ENCODE peak calls at places on chromosomes 5 and 9, in five cellular contexts. B is PC-3; H is ascending aorta; E is lung; A is naive thymus-derived CD4-positive, alpha-beta T cell. F is an unnamed sample.

GRCh38 chr5:123752576-123752975 is 240.6 kb downstream of the CSNK1G3 start:
- DNase-seq in B (peak; percentile 25), A (no peak), E (no peak), H (no peak), F (no peak)

GRCh38 chr5:45454114-45454513 is 242.1 kb downstream of the HCN1 start:
- DNase-seq in B (peak; percentile 61), A (no peak), E (no peak), H (no peak), F (peak; percentile 16)

GRCh38 chr5:59003124-59003523 is 420.2 kb downstream of the RAB3C start:
- DNase-seq in E (no peak), H (no peak), B (no peak), A (no peak), F (no peak)

GRCh38 chr9:108083160-108083559 is 593.6 kb upstream of the KLF4 start:
- DNase-seq in A (no peak), H (no peak), E (no peak), B (no peak), F (no peak)

GRCh38 chr5:79774171-79774854 is 84.7 kb downstream of the CMYA5 start:
- DNase-seq in E (no peak), A (no peak), B (peak; percentile 29), H (no peak), F (no peak)

GRCh38 chr9:131650254-131650653 is 89.6 kb downstream of the RAPGEF1 start:
- DNase-seq in E (peak; percentile 47), B (no peak), A (no peak), H (peak; percentile 86), F (peak; percentile 69)

GRCh38 chr5:2889946-2890475 is 138.5 kb upstream of the IRX2 start:
- DNase-seq in H (no peak), A (no peak), B (no peak), E (no peak), F (no peak)

GRCh38 chr9:109383356-109383755 is 62.5 kb upstream of the EPB41L4B start:
- DNase-seq in B (no peak), A (no peak), H (no peak), E (no peak), F (no peak)

GRCh38 chr9:35203531-35203930 is 41.7 kb downstream of the UNC13B start:
- DNase-seq in E (no peak), B (no peak), A (no peak), H (no peak), F (no peak)

DNA sequence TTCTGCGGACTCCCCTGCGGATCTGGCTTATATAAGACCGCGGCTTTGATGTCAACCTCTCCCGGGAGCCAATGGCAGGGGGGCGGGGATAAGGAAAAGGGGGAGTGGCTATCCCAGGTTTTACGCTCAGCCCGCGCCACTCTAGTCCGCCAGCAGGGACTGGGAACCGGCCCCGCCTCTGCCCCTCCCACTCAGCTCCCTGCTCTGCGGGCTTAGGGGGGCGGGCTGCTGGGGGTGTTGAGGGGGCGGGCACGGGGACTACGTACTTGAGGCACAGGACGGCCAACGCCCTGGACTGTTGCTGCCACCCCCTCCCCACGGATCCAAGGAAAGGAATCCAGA is at the start of gene HAND1:
- DNase-seq in E (peak; percentile 49), A (no peak), H (no peak), B (no peak), F (peak; percentile 83)
- H3K27ac ChIP-seq in E (peak within 1 kb of the TSS; percentile 88), A (no peak within 1 kb of the TSS), H (no peak within 1 kb of the TSS), B (no peak within 1 kb of the TSS), F (no peak within 1 kb of the TSS)

GRCh38 chr5:179089502-179089901 is 29.3 kb downstream of the ZNF354C start:
- DNase-seq in B (no peak), H (no peak), A (no peak), E (no peak), F (no peak)
- H3K9me3 ChIP-seq in B (peaks cover 12% of the 10 kb centered on the region), H (peaks cover 99% of the 10 kb centered on the region), A (peaks cover 2% of the 10 kb centered on the region), E (peaks cover 40% of the 10 kb centered on the region), F (peaks cover 6% of the 10 kb centered on the region)

DNA sequence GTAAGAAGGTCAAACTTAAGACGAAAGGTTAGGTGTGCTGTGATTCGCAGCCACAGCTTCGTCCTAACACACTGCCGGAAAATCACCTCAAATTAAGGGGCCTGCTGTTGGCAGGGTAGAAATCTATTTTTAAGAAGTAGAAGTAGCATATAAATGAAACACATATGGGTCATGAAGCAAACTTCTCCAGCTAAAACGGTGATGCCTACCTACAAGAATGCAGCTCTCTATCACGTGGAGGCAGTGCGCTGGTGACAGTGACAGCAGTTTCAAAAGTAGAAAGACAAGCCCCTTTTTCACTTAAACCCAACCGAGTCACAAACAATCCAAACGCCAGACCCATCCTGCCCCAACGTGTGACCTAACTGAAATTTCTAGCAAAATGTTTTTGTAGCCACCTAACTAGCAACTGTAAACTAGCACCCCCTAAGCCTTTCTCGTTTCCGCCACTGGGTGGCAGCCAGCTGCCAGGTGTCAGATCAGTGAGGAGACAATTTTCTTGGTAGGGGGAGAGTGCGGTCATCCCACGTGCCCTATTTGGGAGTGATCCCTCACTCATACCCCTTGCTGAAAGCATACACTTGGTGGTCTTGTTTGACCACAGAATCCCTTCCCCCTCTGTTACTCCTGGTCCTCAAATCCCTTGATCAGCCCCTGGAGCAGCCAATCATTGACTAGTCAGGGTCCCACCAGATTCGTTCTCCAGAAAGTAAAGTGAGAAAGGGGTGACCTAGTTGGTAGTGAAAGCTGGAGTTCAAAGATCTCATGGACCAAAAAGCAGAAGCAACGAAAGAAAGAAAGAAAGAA is 71.8 kb upstream of the MAMDC2 start:
- DNase-seq in B (peak; percentile 67), H (peak; percentile 83), E (peak; percentile 62), A (peak; percentile 18), F (peak; percentile 75)
- H3K27ac ChIP-seq in B (no peak overlapping the region), H (no peak overlapping the region), E (no peak overlapping the region), A (no peak overlapping the region), F (no peak overlapping the region)

DNA sequence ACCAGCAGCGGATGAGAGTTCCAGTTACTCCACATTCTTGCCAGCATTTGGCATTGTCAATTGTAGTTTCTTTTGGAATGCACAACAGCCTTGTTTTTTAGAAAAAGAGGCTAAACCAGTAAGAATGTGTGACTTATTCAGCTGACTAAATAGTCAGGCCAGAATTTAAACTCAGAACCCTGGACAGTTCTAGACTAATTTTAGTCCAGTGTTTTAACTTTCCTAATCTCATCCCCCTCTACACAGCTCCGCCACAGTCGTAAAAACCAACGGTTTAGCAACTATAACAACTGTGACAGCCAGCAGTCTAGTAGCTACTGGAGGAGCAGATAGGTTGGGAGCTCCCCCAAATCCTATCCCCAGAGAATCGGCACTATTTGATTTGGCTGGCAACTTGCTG is 103.7 kb downstream of the FOXD1 start:
- DNase-seq in A (no peak), B (no peak), H (no peak), E (no peak), F (no peak)
- H3K9me3 ChIP-seq in A (no peaks in the 10 kb centered on the region), B (no peaks in the 10 kb centered on the region), H (peaks cover 11% of the 10 kb centered on the region), E (peaks cover 4% of the 10 kb centered on the region), F (no peaks in the 10 kb centered on the region)

GRCh38 chr9:16203735-16204573 is 651.1 kb downstream of the CCDC171 start:
- DNase-seq in E (no peak), A (no peak), B (no peak), H (no peak), F (no peak)

GRCh38 chr9:16205455-16205854 is 652.6 kb downstream of the CCDC171 start:
- DNase-seq in E (no peak), B (no peak), A (no peak), H (no peak), F (no peak)

GRCh38 chr9:16206560-16206959 is 653.7 kb downstream of the CCDC171 start:
- DNase-seq in A (no peak), B (no peak), E (no peak), H (no peak), F (no peak)

GRCh38 chr9:16210440-16210839 is 657.6 kb downstream of the CCDC171 start:
- DNase-seq in H (no peak), B (no peak), A (no peak), E (no peak), F (no peak)

DNA sequence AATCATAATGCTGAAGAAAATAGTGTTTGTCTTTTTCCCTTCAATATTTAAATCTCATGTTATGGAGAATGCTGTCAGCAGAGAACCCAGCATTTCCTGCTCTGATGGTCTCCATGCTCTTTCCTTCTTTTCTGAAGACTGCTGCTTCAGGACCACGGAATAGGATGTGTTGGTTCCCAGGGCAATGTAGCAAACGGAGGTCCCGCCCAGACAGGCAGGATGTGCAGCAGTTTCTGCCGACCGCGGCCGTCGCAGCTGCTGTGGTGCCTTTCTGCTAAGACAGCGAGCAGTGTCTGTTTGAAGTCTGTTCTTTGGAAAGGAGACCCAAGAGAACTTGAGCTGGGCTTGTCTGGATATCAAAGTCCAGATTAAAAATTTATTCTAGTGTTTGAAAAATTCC is 654.3 kb downstream of the CCDC171 start:
- DNase-seq in H (no peak), E (no peak), B (no peak), A (no peak), F (peak; percentile 78)
- H3K27ac ChIP-seq in H (no peak overlapping the region), E (no peak overlapping the region), B (no peak overlapping the region), A (no peak overlapping the region), F (no peak overlapping the region)

GRCh38 chr5:74409737-74410136 is 230.8 kb downstream of the ENC1 start:
- DNase-seq in A (no peak), E (no peak), H (no peak), B (no peak), F (no peak)

GRCh38 chr5:74406844-74407243 is 233.7 kb downstream of the ENC1 start:
- DNase-seq in B (no peak), E (no peak), A (no peak), H (no peak), F (no peak)

GRCh38 chr5:74408150-74409043 is 232.1 kb downstream of the ENC1 start:
- DNase-seq in B (peak; percentile 88), H (no peak), A (no peak), E (no peak), F (no peak)

GRCh38 chr5:74412064-74412463 is 228.5 kb downstream of the ENC1 start:
- DNase-seq in H (no peak), B (no peak), A (no peak), E (no peak), F (no peak)

DNA sequence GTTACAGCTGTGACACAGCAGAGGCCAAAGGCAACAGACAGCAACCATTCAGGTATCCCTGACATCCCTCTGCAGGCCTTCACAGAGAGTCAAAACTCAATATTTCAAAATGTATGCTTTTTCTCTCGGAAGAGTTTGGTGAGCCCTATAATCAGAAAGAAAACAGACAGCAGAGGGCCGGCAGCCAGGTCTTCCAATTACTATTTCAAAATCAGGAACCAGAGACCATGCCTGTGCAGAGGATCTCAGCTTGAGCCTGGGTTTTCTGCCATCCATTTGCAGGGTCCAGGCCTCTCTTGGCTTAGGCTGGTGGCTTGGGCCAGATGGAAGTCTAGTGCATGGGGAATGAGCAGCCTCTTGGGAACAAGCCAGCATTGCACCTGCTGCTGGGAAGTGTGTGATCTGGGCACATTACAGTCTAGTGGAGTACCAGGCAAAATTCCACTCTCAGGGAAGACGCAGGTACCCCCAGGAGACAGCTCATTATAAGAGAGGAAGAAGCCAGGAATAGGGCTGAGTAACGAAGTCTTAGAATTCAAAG is 231.3 kb downstream of the ENC1 start:
- DNase-seq in A (no peak), H (no peak), E (no peak), B (no peak), F (peak; percentile 69)
- H3K9me3 ChIP-seq in A (no peaks in the 10 kb centered on the region), H (no peaks in the 10 kb centered on the region), E (no peaks in the 10 kb centered on the region), B (no peaks in the 10 kb centered on the region), F (no peaks in the 10 kb centered on the region)

DNA sequence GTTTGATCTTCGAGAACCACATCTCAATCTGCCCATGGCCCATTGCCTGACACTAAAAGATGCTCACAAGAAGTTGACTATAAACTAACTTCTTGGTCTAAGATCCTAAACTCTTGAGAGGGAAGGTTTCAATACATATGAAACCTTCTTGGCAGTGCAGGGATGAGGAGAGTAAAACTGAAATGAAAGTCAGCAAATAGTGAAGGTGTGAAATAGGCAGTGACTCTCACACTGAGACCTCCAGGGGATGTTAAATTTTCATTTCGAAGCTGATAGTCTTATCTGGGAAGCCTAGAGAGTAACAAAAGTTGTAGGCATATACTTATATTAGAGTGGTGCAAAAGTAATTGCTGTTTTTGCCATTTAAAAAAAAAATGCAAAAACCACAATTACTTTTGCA is 974 bp upstream of the CYSTM1 start:
- DNase-seq in E (no peak), A (no peak), H (no peak), B (no peak), F (no peak)
- H3K27ac ChIP-seq in E (no peak overlapping the region), A (peak overlapping the region; percentile 89), H (peak overlapping the region; percentile 96), B (no peak overlapping the region), F (no peak overlapping the region)

F was measured in right cardiac atrium.